ENCODE peak calls at places on chromosome 11, in six cellular contexts. W is stimulated activated CD4-positive, alpha-beta T cell treated with anti-CD3 and anti-CD28 coated beads, TNF-alpha, amount 100 ng/mL, for 4 hours; V is effector CD4-positive, alpha-beta T cell; G is kidney epithelial cell; E is neural progenitor cell; F is NCI-H1930. B is an unnamed sample.

GRCh38 chr11:125300791-125301218 is 136.3 kb downstream of the PKNOX2 start:
- DNase-seq in W (no peak), V (no peak), G (peak), E (no peak), F (no peak), B (no peak)

GRCh38 chr11:133576351-133576750 is 44.0 kb upstream of the OPCML start:
- DNase-seq in W (no peak), V (no peak), G (no peak), E (peak), F (no peak), B (no peak)

GRCh38 chr11:70210051-70210501 is 7.0 kb downstream of the FADD start:
- DNase-seq in W (no peak), V (no peak), G (no peak), E (no peak), F (no peak), B (no peak)

GRCh38 chr11:133663586-133663985 is 131.3 kb upstream of the OPCML start:
- DNase-seq in W (no peak), V (no peak), G (no peak), E (no peak), F (no peak), B (no peak)

GRCh38 chr11:117070016-117070415 is 28.2 kb downstream of the SIK3 start:
- DNase-seq in W (no peak), V (no peak), G (no peak), E (no peak), F (no peak), B (no peak)

GRCh38 chr11:117505285-117505970 is 177.8 kb downstream of the CEP164 start:
- DNase-seq in W (no peak), V (no peak), G (no peak), E (no peak), F (no peak), B (no peak)

GRCh38 chr11:124868322-124869274 is 3.4 kb downstream of the ROBO3 start:
- DNase-seq in W (no peak), V (no peak), G (no peak), E (no peak), F (no peak), B (peak)

GRCh38 chr11:131760191-131760951 is 390.0 kb downstream of the NTM start:
- DNase-seq in W (no peak), V (no peak), G (no peak), E (peak), F (no peak), B (no peak)

GRCh38 chr11:17564687-17565042 is 17.6 kb downstream of the OTOG start:
- DNase-seq in W (no peak), V (no peak), G (no peak), E (peak), F (no peak), B (no peak)

GRCh38 chr11:117456027-117456720 is 128.5 kb downstream of the CEP164 start:
- DNase-seq in W (no peak), V (no peak), G (no peak), E (no peak), F (no peak), B (peak)

GRCh38 chr11:81267246-81267645 is 1466.4 kb downstream of the FAM181B start:
- DNase-seq in W (no peak), V (no peak), G (no peak), E (no peak), F (no peak), B (no peak)

GRCh38 chr11:115990004-115990447 is 485.8 kb upstream of the CADM1 start:
- DNase-seq in W (no peak), V (no peak), G (no peak), E (peak), F (no peak), B (peak)

GRCh38 chr11:9003573-9004309 is at the start of gene NRIP3:
- DNase-seq in W (peak), V (peak), G (no peak), E (peak), F (peak), B (peak)

GRCh38 chr11:20599424-20600346 is at the start of gene SLC6A5:
- DNase-seq in W (no peak), V (no peak), G (no peak), E (peak), F (no peak), B (peak)

GRCh38 chr11:116517077-116517476 is 255.7 kb downstream of the BUD13 start:
- DNase-seq in W (no peak), V (no peak), G (no peak), E (no peak), F (no peak), B (no peak)

GRCh38 chr11:771617-772204 is 5.6 kb downstream of the GATD1 start:
- DNase-seq in W (no peak), V (no peak), G (no peak), E (peak), F (no peak), B (no peak)

GRCh38 chr11:74673956-74674355 is 57.3 kb downstream of the CHRDL2 start:
- DNase-seq in W (no peak), V (no peak), G (no peak), E (no peak), F (no peak), B (no peak)